ENCODE peak calls at places on chromosome 7, in eight cellular contexts. F is activated CD4-positive, alpha-beta T cell treated with anti-CD3 and anti-CD28 coated beads for 24 hours; G is NCI-H1092; K is anterior cingulate cortex; U is A549; H is fibroblast of the conjunctiva; C is astrocyte of the spinal cord; A is sigmoid colon. M is an unnamed sample.

GRCh38 chr7:101846800-101847538 is 29.5 kb downstream of the CUX1 start:
- DNase-seq in K (no peak), U (no peak), A (peak; percentile 22), C (no peak), F (no peak), G (no peak), H (no peak), M (no peak)

GRCh38 chr7:83640240-83640639 is 8.7 kb downstream of the SEMA3E start:
- DNase-seq in G (no peak), U (no peak), C (no peak), K (no peak), H (no peak), A (no peak), F (no peak), M (no peak)

GRCh38 chr7:6260291-6261183 is 11.9 kb downstream of the CYTH3 start:
- DNase-seq in C (peak; percentile 81), A (no peak), G (no peak), K (no peak), H (peak; percentile 74), F (no peak), U (no peak), M (no peak)

GRCh38 chr7:91876391-91877133 is 3.9 kb downstream of the MTERF1 start:
- DNase-seq in G (no peak), K (no peak), F (no peak), C (no peak), U (peak; percentile 22), H (peak; percentile 16), A (no peak), M (no peak)

GRCh38 chr7:44201813-44202212 is 1.0 kb downstream of the YKT6 start:
- DNase-seq in A (no peak), K (no peak), H (no peak), U (no peak), C (no peak), F (no peak), G (no peak), M (no peak)

GRCh38 chr7:550881-551614 is 31.4 kb upstream of the PDGFA start:
- DNase-seq in G (no peak), H (no peak), C (no peak), U (no peak), F (no peak), K (no peak), A (no peak), M (no peak)

GRCh38 chr7:44244282-44244681 is 43.5 kb downstream of the YKT6 start:
- DNase-seq in A (no peak), F (peak; percentile 21), C (no peak), G (peak; percentile 32), U (no peak), K (no peak), H (no peak), M (no peak)

GRCh38 chr7:155868955-155869783 is 56.9 kb upstream of the SHH start:
- DNase-seq in G (no peak), C (no peak), A (peak; percentile 11), H (no peak), K (no peak), U (no peak), F (no peak), M (no peak)

GRCh38 chr7:34652784-34653183 is 5.2 kb upstream of the NPSR1 start:
- DNase-seq in K (no peak), H (no peak), A (no peak), F (no peak), C (peak; percentile 42), U (no peak), G (no peak), M (no peak)

GRCh38 chr7:16967174-16967868 is 85.5 kb upstream of the AGR3 start:
- DNase-seq in F (no peak), G (no peak), C (peak; percentile 59), A (no peak), U (no peak), H (peak; percentile 44), K (no peak), M (no peak)

GRCh38 chr7:47262881-47263280 is 319.0 kb downstream of the TNS3 start:
- DNase-seq in C (no peak), G (no peak), K (no peak), A (no peak), H (no peak), U (no peak), F (no peak), M (no peak)

GRCh38 chr7:41033526-41033925 is 669.4 kb downstream of the INHBA start:
- DNase-seq in K (no peak), G (no peak), U (no peak), A (no peak), H (no peak), C (peak; percentile 46), F (no peak), M (no peak)

GRCh38 chr7:123751816-123752215 is 3.0 kb upstream of the WASL start:
- DNase-seq in C (peak; percentile 13), A (no peak), G (no peak), K (no peak), U (no peak), F (no peak), H (no peak), M (no peak)

GRCh38 chr7:140899883-140900282 is 24.8 kb downstream of the BRAF start:
- DNase-seq in F (no peak), G (peak; percentile 35), H (no peak), A (no peak), C (no peak), U (no peak), K (peak; percentile 1), M (peak; percentile 33)

GRCh38 chr7:7257899-7258692 is 75.8 kb downstream of the C1GALT1 start:
- DNase-seq in U (no peak), K (no peak), H (no peak), C (no peak), F (no peak), G (no peak), A (no peak), M (no peak)

GRCh38 chr7:128060018-128060417 is 28.8 kb upstream of the LRRC4 start:
- DNase-seq in C (no peak), H (no peak), F (no peak), U (no peak), A (no peak), K (no peak), G (no peak), M (no peak)

GRCh38 chr7:120799147-120799546 is 58.8 kb downstream of the TSPAN12 start:
- DNase-seq in K (no peak), G (no peak), H (no peak), U (no peak), A (no peak), F (no peak), C (no peak), M (no peak)

GRCh38 chr7:144019457-144019856 is 19.3 kb downstream of the OR6B1 start:
- DNase-seq in G (no peak), U (peak; percentile 59), K (no peak), A (no peak), F (no peak), C (peak; percentile 88), H (peak; percentile 26), M (no peak)

GRCh38 chr7:107185716-107186115 is 16.9 kb downstream of the HBP1 start:
- DNase-seq in F (no peak), U (no peak), C (no peak), H (no peak), G (no peak), A (no peak), K (no peak), M (no peak)

GRCh38 chr7:112271162-112271561 is 64.7 kb downstream of the ZNF277 start:
- DNase-seq in G (peak; percentile 30), K (no peak), H (no peak), A (no peak), C (no peak), U (no peak), F (no peak), M (no peak)

GRCh38 chr7:112951070-112951469 is 135.6 kb downstream of the GPR85 start:
- DNase-seq in H (no peak), K (no peak), F (no peak), G (no peak), C (no peak), U (no peak), A (peak; percentile 14), M (no peak)

GRCh38 chr7:155227788-155228458 is 69.8 kb upstream of the INSIG1 start:
- DNase-seq in K (no peak), A (peak; percentile 62), F (no peak), C (no peak), H (no peak), U (no peak), G (no peak), M (no peak)

GRCh38 chr7:479948-480499 is 39.6 kb downstream of the PDGFA start:
- DNase-seq in H (no peak), G (no peak), A (peak; percentile 48), F (no peak), K (no peak), C (no peak), U (no peak), M (no peak)

GRCh38 chr7:23603632-23604295 is 6.6 kb downstream of the CCDC126 start:
- DNase-seq in C (no peak), G (no peak), F (no peak), H (no peak), K (no peak), U (no peak), A (no peak), M (no peak)

GRCh38 chr7:88151119-88151790 is 68.6 kb downstream of the SRI start:
- DNase-seq in A (no peak), H (no peak), U (no peak), C (no peak), K (no peak), G (no peak), F (no peak), M (no peak)

GRCh38 chr7:43467406-43467805 is 115.5 kb upstream of the STK17A start:
- DNase-seq in K (no peak), H (no peak), C (peak; percentile 18), F (no peak), U (no peak), A (no peak), G (no peak), M (no peak)

GRCh38 chr7:45647426-45647825 is 73.3 kb downstream of the ADCY1 start:
- DNase-seq in K (no peak), A (no peak), H (no peak), F (no peak), G (no peak), C (no peak), U (no peak), M (no peak)

GRCh38 chr7:37311282-37311868 is 137.3 kb downstream of the ELMO1 start:
- DNase-seq in U (peak; percentile 18), A (no peak), C (peak; percentile 1), H (peak; percentile 10), F (peak; percentile 2), G (no peak), K (no peak), M (no peak)

GRCh38 chr7:99268361-99268908 is 4.2 kb upstream of the MYH16 start:
- DNase-seq in A (no peak), C (no peak), G (no peak), U (no peak), K (no peak), F (no peak), H (no peak), M (no peak)

GRCh38 chr7:110762514-110762913 is 328.4 kb upstream of the LRRN3 start:
- DNase-seq in G (peak; percentile 91), U (no peak), C (peak; percentile 25), K (no peak), H (no peak), A (no peak), F (no peak), M (no peak)

GRCh38 chr7:134945711-134946110 is 40.6 kb upstream of the AGBL3 start:
- DNase-seq in U (no peak), C (no peak), F (no peak), A (no peak), H (no peak), K (no peak), G (no peak), M (no peak)

GRCh38 chr7:99898836-99899235 is 20.5 kb downstream of the TRIM4 start:
- DNase-seq in U (no peak), H (peak; percentile 1), F (no peak), K (no peak), A (no peak), C (no peak), G (no peak), M (no peak)

GRCh38 chr7:70178787-70179186 is 580.5 kb downstream of the AUTS2 start:
- DNase-seq in C (peak; percentile 76), F (no peak), G (no peak), H (no peak), K (no peak), U (peak; percentile 58), A (no peak), M (no peak)

GRCh38 chr7:122989041-122989440 is 6.5 kb downstream of the TAS2R16 start:
- DNase-seq in H (no peak), G (no peak), C (no peak), K (no peak), A (no peak), F (no peak), U (no peak), M (no peak)

M was measured in putamen.